ENCODE peak calls at places on chromosomes 12 and 14, in four cellular contexts. One of them, this sample, is unnamed.

GRCh38 chr12:104877107-104877705 is 80.9 kb downstream of the SLC41A2 start:
- DNase-seq in HAP-1: no peak
- DNase-seq in GM23338: peak; percentile 16
- DNase-seq in effector memory CD4-positive, alpha-beta T cell: no peak
- DNase-seq in this sample: no peak

GRCh38 chr12:121626853-121627623 is 708 bp downstream of the ORAI1 start:
- DNase-seq in HAP-1: peak; percentile 59
- DNase-seq in GM23338: peak; percentile 88
- DNase-seq in effector memory CD4-positive, alpha-beta T cell: peak; percentile 89
- DNase-seq in this sample: peak; percentile 74

GRCh38 chr12:121804417-121805111 is 755 bp downstream of the SETD1B start:
- DNase-seq in HAP-1: peak; percentile 29
- DNase-seq in GM23338: no peak
- DNase-seq in effector memory CD4-positive, alpha-beta T cell: peak; percentile 46
- DNase-seq in this sample: peak; percentile 25

GRCh38 chr14:99077076-99077843 is 194.7 kb downstream of the BCL11B start:
- DNase-seq in HAP-1: no peak
- DNase-seq in GM23338: no peak
- DNase-seq in effector memory CD4-positive, alpha-beta T cell: no peak
- DNase-seq in this sample: no peak

GRCh38 chr12:124795081-124795948 is 68.3 kb downstream of the SCARB1 start:
- DNase-seq in HAP-1: no peak
- DNase-seq in GM23338: no peak
- DNase-seq in effector memory CD4-positive, alpha-beta T cell: no peak
- DNase-seq in this sample: no peak

GRCh38 chr14:67607646-67608045 is 7.6 kb upstream of the PIGH start:
- DNase-seq in HAP-1: no peak
- DNase-seq in GM23338: peak; percentile 65
- DNase-seq in effector memory CD4-positive, alpha-beta T cell: no peak
- DNase-seq in this sample: no peak

GRCh38 chr14:98594156-98594555 is 677.8 kb downstream of the BCL11B start:
- DNase-seq in HAP-1: no peak
- DNase-seq in GM23338: no peak
- DNase-seq in effector memory CD4-positive, alpha-beta T cell: no peak
- DNase-seq in this sample: no peak

GRCh38 chr12:27469161-27469560 is 22.6 kb downstream of the SMCO2 start:
- DNase-seq in HAP-1: no peak
- DNase-seq in GM23338: no peak
- DNase-seq in effector memory CD4-positive, alpha-beta T cell: no peak
- DNase-seq in this sample: no peak

GRCh38 chr12:48978291-48978740 is at the start of gene WNT1:
- DNase-seq in HAP-1: no peak
- DNase-seq in GM23338: no peak
- DNase-seq in effector memory CD4-positive, alpha-beta T cell: no peak
- DNase-seq in this sample: no peak

GRCh38 chr14:80211143-80212024 is at the start of gene DIO2:
- DNase-seq in HAP-1: no peak
- DNase-seq in GM23338: peak; percentile 21
- DNase-seq in effector memory CD4-positive, alpha-beta T cell: no peak
- DNase-seq in this sample: no peak

GRCh38 chr12:132560421-132560830 is 50.0 kb downstream of the LRCOL1 start:
- DNase-seq in HAP-1: no peak
- DNase-seq in GM23338: peak; percentile 56
- DNase-seq in effector memory CD4-positive, alpha-beta T cell: no peak
- DNase-seq in this sample: no peak

GRCh38 chr12:116982721-116983502 is 72.2 kb downstream of the FBXW8 start:
- DNase-seq in HAP-1: no peak
- DNase-seq in GM23338: no peak
- DNase-seq in effector memory CD4-positive, alpha-beta T cell: no peak
- DNase-seq in this sample: no peak

GRCh38 chr14:25180221-25180620 is 130.3 kb upstream of the STXBP6 start:
- DNase-seq in HAP-1: no peak
- DNase-seq in GM23338: no peak
- DNase-seq in effector memory CD4-positive, alpha-beta T cell: no peak
- DNase-seq in this sample: no peak

GRCh38 chr12:50925342-50925651 is 27.0 kb upstream of the HIGD1C start:
- DNase-seq in HAP-1: peak; percentile 9
- DNase-seq in GM23338: peak; percentile 38
- DNase-seq in effector memory CD4-positive, alpha-beta T cell: no peak
- DNase-seq in this sample: no peak

GRCh38 chr12:120758798-120759590 is 33.4 kb downstream of the ACADS start:
- DNase-seq in HAP-1: no peak
- DNase-seq in GM23338: no peak
- DNase-seq in effector memory CD4-positive, alpha-beta T cell: no peak
- DNase-seq in this sample: no peak

GRCh38 chr12:21499765-21500164 is 1.7 kb downstream of the RECQL start:
- DNase-seq in HAP-1: no peak
- DNase-seq in GM23338: no peak
- DNase-seq in effector memory CD4-positive, alpha-beta T cell: no peak
- DNase-seq in this sample: no peak

GRCh38 chr14:90970167-90970600 is 90.3 kb downstream of the RPS6KA5 start:
- DNase-seq in HAP-1: no peak
- DNase-seq in GM23338: no peak
- DNase-seq in effector memory CD4-positive, alpha-beta T cell: no peak
- DNase-seq in this sample: no peak

GRCh38 chr12:81077686-81078441 is at the start of gene ACSS3:
- DNase-seq in HAP-1: no peak
- DNase-seq in GM23338: peak; percentile 95
- DNase-seq in effector memory CD4-positive, alpha-beta T cell: no peak
- DNase-seq in this sample: no peak

GRCh38 chr14:98607341-98607910 is 664.6 kb downstream of the BCL11B start:
- DNase-seq in HAP-1: no peak
- DNase-seq in GM23338: no peak
- DNase-seq in effector memory CD4-positive, alpha-beta T cell: no peak
- DNase-seq in this sample: no peak

GRCh38 chr12:54421873-54422250 is 2.8 kb upstream of the ITGA5 start:
- DNase-seq in HAP-1: no peak
- DNase-seq in GM23338: no peak
- DNase-seq in effector memory CD4-positive, alpha-beta T cell: no peak
- DNase-seq in this sample: no peak

GRCh38 chr12:41008472-41008871 is 179.6 kb upstream of the PDZRN4 start:
- DNase-seq in HAP-1: no peak
- DNase-seq in GM23338: peak; percentile 49
- DNase-seq in effector memory CD4-positive, alpha-beta T cell: no peak
- DNase-seq in this sample: no peak

GRCh38 chr14:106694638-106695393 is 1168.4 kb downstream of the TMEM121 start:
- DNase-seq in HAP-1: no peak
- DNase-seq in GM23338: peak; percentile 0
- DNase-seq in effector memory CD4-positive, alpha-beta T cell: peak; percentile 21
- DNase-seq in this sample: no peak

GRCh38 chr12:100955139-100955538 is 160.6 kb downstream of the ANO4 start:
- DNase-seq in HAP-1: no peak
- DNase-seq in GM23338: peak; percentile 57
- DNase-seq in effector memory CD4-positive, alpha-beta T cell: no peak
- DNase-seq in this sample: no peak

GRCh38 chr12:130127527-130127908 is 34.7 kb upstream of the FZD10 start:
- DNase-seq in HAP-1: no peak
- DNase-seq in GM23338: no peak
- DNase-seq in effector memory CD4-positive, alpha-beta T cell: no peak
- DNase-seq in this sample: no peak

GRCh38 chr12:104448475-104448874 is 8.3 kb upstream of the CHST11 start:
- DNase-seq in HAP-1: no peak
- DNase-seq in GM23338: no peak
- DNase-seq in effector memory CD4-positive, alpha-beta T cell: no peak
- DNase-seq in this sample: no peak

GRCh38 chr14:94058674-94059138 is 22.3 kb downstream of the DDX24 start:
- DNase-seq in HAP-1: no peak
- DNase-seq in GM23338: no peak
- DNase-seq in effector memory CD4-positive, alpha-beta T cell: no peak
- DNase-seq in this sample: no peak

GRCh38 chr12:45762185-45763110 is 32.9 kb downstream of the ARID2 start:
- DNase-seq in HAP-1: peak; percentile 50
- DNase-seq in GM23338: peak; percentile 60
- DNase-seq in effector memory CD4-positive, alpha-beta T cell: no peak
- DNase-seq in this sample: no peak

GRCh38 chr14:33742166-33742565 is 208.7 kb downstream of the EGLN3 start:
- DNase-seq in HAP-1: no peak
- DNase-seq in GM23338: no peak
- DNase-seq in effector memory CD4-positive, alpha-beta T cell: no peak
- DNase-seq in this sample: no peak

GRCh38 chr14:75604979-75605825 is 26.8 kb downstream of the FLVCR2 start:
- DNase-seq in HAP-1: no peak
- DNase-seq in GM23338: no peak
- DNase-seq in effector memory CD4-positive, alpha-beta T cell: no peak
- DNase-seq in this sample: no peak

GRCh38 chr12:109016978-109017377 is 3.9 kb downstream of the SVOP start:
- DNase-seq in HAP-1: no peak
- DNase-seq in GM23338: no peak
- DNase-seq in effector memory CD4-positive, alpha-beta T cell: no peak
- DNase-seq in this sample: no peak

GRCh38 chr12:121719926-121720414 is 7.4 kb downstream of the TMEM120B start:
- DNase-seq in HAP-1: no peak
- DNase-seq in GM23338: no peak
- DNase-seq in effector memory CD4-positive, alpha-beta T cell: no peak
- DNase-seq in this sample: no peak

GRCh38 chr14:51219473-51220448 is 20.3 kb upstream of the TMX1 start:
- DNase-seq in HAP-1: peak; percentile 53
- DNase-seq in GM23338: peak; percentile 57
- DNase-seq in effector memory CD4-positive, alpha-beta T cell: no peak
- DNase-seq in this sample: no peak

GRCh38 chr12:52147367-52147972 is 44.3 kb downstream of the KRT80 start:
- DNase-seq in HAP-1: no peak
- DNase-seq in GM23338: no peak
- DNase-seq in effector memory CD4-positive, alpha-beta T cell: no peak
- DNase-seq in this sample: no peak

GRCh38 chr14:101216725-101217463 is 313.4 kb upstream of the RTL1 start:
- DNase-seq in HAP-1: no peak
- DNase-seq in GM23338: no peak
- DNase-seq in effector memory CD4-positive, alpha-beta T cell: no peak
- DNase-seq in this sample: no peak

GRCh38 chr12:102302553-102302952 is 104.9 kb upstream of the PMCH start:
- DNase-seq in HAP-1: no peak
- DNase-seq in GM23338: no peak
- DNase-seq in effector memory CD4-positive, alpha-beta T cell: no peak
- DNase-seq in this sample: no peak

GRCh38 chr14:95609398-95609990 is 74.6 kb downstream of the GLRX5 start:
- DNase-seq in HAP-1: peak; percentile 51
- DNase-seq in GM23338: peak; percentile 89
- DNase-seq in effector memory CD4-positive, alpha-beta T cell: no peak
- DNase-seq in this sample: no peak

This sample was measured in NK-92 treated with Interleukin-12 subunit alpha and Interleukin-12 subunit beta, amount 100 ng/mL, for 24 hours.